ENCODE peak calls at places on chromosomes 11 and 22, in five cellular contexts. N, Y, J, C and V are unnamed samples. For H3K27me3 and H3K9me3, the result is how much of the 10 kb centered on the place peaks cover.

GRCh38 chr11:130315354-130315970 is 745 bp upstream of the ZBTB44 start:
- DNase-seq in J (peak), N (no peak), C (peak), Y (peak), V (peak)

GRCh38 chr11:133978816-133979215 is 22.0 kb upstream of the IGSF9B start:
- DNase-seq in Y (no peak), C (no peak), J (no peak), N (no peak), V (no peak)

GRCh38 chr22:18048041-18048440 is 23.7 kb upstream of the MICAL3 start:
- DNase-seq in J (no peak), N (no peak), Y (no peak), C (no peak), V (no peak)

GRCh38 chr22:42644422-42645340 is 4.3 kb upstream of the ATP5MGL start:
- DNase-seq in Y (peak), J (peak), N (no peak), C (peak), V (peak)

GRCh38 chr11:115617767-115618166 is 113.6 kb upstream of the CADM1 start:
- DNase-seq in J (no peak), Y (no peak), C (no peak), N (no peak), V (no peak)

GRCh38 chr11:77442394-77443053 is 31.4 kb downstream of the PAK1 start:
- DNase-seq in C (no peak), Y (no peak), N (no peak), J (no peak), V (no peak)

GRCh38 chr22:32164084-32164894 is 5.2 kb upstream of the C22orf42 start:
- DNase-seq in N (no peak), C (no peak), J (no peak), Y (no peak), V (no peak)

GRCh38 chr11:2796508-2797180 is 88.9 kb downstream of the CDKN1C start:
- DNase-seq in C (peak), J (no peak), Y (peak), N (no peak), V (peak)

GRCh38 chr22:48091656-48092223 is 1329.3 kb downstream of the TBC1D22A start:
- DNase-seq in C (no peak), Y (no peak), N (no peak), J (no peak), V (no peak)

GRCh38 chr11:10885703-10886363 is 28.0 kb upstream of the ZBED5 start:
- DNase-seq in C (no peak), N (no peak), J (no peak), Y (peak), V (no peak)

GRCh38 chr11:11520231-11521015 is 101.4 kb downstream of the GALNT18 start:
- DNase-seq in N (no peak), J (no peak), C (no peak), Y (no peak), V (no peak)

GRCh38 chr11:55942785-55943392 is 6.7 kb upstream of the OR5I1 start:
- DNase-seq in J (peak), N (no peak), C (peak), Y (no peak), V (no peak)

GRCh38 chr22:29072979-29073617 is at the start of gene KREMEN1:
- DNase-seq in J (no peak), N (no peak), C (no peak), Y (no peak), V (no peak)

GRCh38 chr11:46374815-46375214 is 6.7 kb upstream of the MDK start:
- DNase-seq in N (no peak), J (no peak), C (no peak), Y (no peak), V (no peak)

GRCh38 chr22:42925598-42925997 is 68.5 kb upstream of the ARFGAP3 start:
- DNase-seq in N (no peak), Y (no peak), C (no peak), J (no peak), V (no peak)

GRCh38 chr22:20173720-20174119 is 22.9 kb upstream of the CCDC188 start:
- DNase-seq in C (no peak), Y (no peak), J (no peak), N (no peak), V (no peak)
- H3K27me3 ChIP-seq in C (under half), Y (under half), J (under half), N (under half), V (under half)

GRCh38 chr11:119108151-119108856 is 1.2 kb downstream of the C2CD2L start:
- DNase-seq in J (no peak), C (peak), Y (no peak), N (no peak), V (peak)
- TF ChIP-seq POLR2A in J (no peak), C (no peak), Y (no peak), N (no peak), V (no peak)

GRCh38 chr22:30979932-30980331 is 10.9 kb downstream of the TUG1 start:
- DNase-seq in J (no peak), N (no peak), C (no peak), Y (no peak), V (no peak)
- H3K9me3 ChIP-seq in J (under half), N (under half), C (under half), Y (under half), V (half or more)

GRCh38 chr22:40004836-40005235 is 10.1 kb downstream of the FAM83F start:
- DNase-seq in N (no peak), J (no peak), C (no peak), Y (no peak), V (no peak)
- H3K27me3 ChIP-seq in N (under half), J (under half), C (under half), Y (under half), V (under half)

DNA sequence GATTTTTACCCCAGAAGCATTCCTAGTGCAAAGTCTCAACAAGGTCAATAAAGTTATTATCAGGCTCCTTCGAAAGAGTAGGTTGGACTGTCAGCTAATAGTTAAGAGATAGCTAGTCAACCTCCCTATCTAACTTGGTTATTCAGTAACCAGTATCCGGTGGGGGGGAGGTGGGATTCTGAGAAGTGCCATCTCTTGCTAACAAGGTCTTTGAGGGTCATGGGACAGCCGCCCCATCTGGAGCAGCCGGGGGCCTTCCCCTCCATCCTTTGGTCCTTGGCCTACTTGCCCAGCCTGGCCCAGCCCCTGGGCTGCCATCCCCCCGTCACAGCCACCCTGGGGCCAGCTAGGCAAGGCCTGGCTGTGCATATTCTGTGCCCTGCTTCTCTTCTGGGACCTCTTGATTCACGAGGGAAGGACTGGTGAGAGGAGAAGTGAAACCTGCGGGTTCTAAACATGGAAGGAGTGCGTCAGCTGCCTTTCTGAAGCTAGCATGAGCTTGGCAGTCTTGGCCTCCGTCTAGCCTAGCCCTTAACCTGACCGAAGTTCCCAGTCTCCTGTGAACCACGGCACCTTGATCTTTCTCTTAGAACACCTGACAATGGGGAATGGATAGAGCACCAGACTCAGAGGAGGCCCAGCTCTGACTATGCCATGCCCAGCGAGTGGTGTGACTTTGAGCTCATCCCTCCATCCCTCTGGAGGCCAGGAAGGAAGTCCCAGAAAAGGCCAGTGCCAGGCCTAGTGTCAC is 9.3 kb downstream of the SLC37A2 start:
- DNase-seq in J (peak), N (peak), C (peak), Y (no peak), V (no peak)
- TF ChIP-seq POLR2A in J (no peak), N (peak), C (no peak), Y (no peak), V (no peak)

DNA sequence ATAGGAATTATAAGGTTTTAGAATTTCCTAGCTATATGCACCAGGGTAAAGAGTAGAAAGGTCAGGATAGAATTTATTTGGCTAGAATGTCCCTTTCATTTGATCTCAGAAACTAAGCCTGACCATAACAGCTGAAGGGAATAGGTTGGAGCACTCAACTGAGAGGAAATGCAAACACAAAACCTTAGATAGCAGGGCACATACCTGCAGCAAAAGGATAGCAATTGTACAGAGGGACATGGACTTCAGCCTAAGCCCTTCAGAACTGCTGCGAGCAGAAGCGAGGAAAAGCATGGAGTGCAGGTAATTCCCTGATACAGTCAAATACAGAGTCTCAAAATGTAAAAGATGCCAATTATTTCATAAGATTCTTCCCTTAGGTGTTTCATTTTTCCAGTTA is 211.0 kb upstream of the DDI1 start:
- DNase-seq in N (no peak), J (no peak), C (no peak), Y (no peak), V (no peak)
- H3K9me3 ChIP-seq in N (under half), J (under half), C (under half), Y (under half), V (under half)

DNA sequence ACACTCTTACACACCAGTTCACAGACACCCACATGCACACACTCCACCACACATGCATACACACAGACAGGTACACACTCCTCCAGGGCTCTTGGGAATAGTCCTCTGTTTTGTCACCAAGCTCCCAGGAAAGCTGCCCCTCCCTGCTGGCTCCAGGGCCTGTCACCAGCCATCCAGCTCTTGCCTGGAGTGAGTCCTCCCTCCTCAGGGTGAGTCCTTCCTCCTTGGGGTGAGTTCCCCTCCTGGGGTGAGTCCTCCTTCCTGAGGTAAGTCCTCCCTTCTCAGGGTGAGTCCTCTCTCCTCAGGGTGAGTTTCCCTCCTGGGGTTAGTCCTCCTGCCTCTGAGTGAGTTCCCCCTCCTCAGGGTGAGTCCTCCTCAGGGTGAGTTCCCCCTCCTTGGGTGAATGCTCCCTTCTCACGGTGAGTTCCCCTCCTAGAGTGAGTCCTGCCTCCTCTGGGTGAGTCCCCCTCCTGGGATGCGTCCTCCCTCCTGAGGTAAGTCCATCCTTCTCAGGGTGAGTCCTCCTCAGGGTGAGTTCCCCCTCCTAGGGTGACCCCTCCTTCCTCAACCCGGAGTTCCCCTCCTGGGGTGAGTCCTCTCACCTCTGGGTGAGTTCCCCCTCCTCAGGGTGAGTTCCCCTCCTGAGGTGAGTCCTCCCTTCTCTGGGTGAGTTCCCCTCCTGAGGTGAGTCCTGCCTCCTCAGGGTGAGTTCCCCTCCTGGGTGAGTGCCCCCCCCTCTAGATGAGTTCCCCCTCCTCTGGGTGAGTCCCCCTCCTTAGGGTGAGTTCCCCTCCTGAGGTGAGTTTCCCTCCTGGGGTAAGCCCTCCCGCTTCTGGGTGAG is 100.7 kb upstream of the FGF3 start:
- DNase-seq in J (no peak), C (no peak), Y (no peak), N (no peak), V (peak)
- H3K27me3 ChIP-seq in J (under half), C (under half), Y (under half), N (under half), V (under half)

DNA sequence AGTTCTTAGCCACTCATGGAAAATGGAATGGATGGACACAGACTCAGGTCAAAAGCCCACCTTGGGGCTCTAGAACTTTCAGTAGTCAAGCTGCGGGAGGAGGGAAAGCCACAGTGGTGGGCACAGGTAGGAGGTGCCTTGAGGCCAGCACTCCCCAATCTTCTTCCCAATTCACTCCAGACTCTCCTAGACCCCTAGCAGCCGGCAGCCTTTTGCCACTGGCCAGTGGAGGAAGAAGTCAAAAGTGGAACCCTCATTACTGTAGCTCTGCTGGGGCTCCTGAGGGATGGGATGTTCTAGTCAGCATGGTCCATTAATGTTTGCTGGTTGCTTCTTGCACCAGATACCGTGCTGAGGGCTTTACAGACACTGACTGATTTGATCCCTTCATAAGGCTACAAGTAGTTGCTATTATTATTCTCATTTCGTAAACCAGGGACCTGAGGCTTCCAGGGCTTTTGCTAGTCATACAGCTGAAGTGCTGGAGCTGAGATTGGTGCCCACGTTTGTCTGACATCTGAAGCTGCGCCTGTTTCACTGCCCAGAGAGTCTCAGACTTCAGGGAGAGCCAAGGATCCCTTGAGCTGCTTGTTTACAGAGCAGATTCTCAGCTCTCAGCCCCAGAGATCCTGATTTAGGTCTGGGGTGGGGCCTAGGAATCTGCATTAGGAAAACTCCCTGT is 1.1 kb downstream of the UCP3 start:
- DNase-seq in J (no peak), C (no peak), Y (no peak), N (no peak), V (no peak)
- TF ChIP-seq POLR2A in J (no peak), C (no peak), Y (no peak), N (no peak), V (no peak)